ENCODE peak calls at places on chromosomes 13 and 19, in nine cellular contexts. G, X, P, Y, H, O, U, D and L are unnamed samples.

GRCh38 chr13:40506592-40507446 is 159.6 kb downstream of the FOXO1 start:
- DNase-seq in G (no peak), X (no peak), P (no peak), Y (no peak), H (no peak), O (no peak), U (no peak), D (no peak), L (no peak)

GRCh38 chr13:114107686-114108081 is 24.7 kb downstream of the RASA3 start:
- DNase-seq in G (peak), X (peak), P (no peak), Y (no peak), H (no peak), O (no peak), U (no peak), D (peak), L (peak)

GRCh38 chr13:23743269-23743668 is 145.9 kb downstream of the MIPEP start:
- DNase-seq in G (no peak), X (no peak), P (peak), Y (no peak), H (no peak), O (no peak), U (no peak), D (no peak), L (no peak)

GRCh38 chr19:13098291-13099072 is 4.2 kb downstream of the LYL1 start:
- DNase-seq in G (peak), X (no peak), P (peak), Y (no peak), H (peak), O (no peak), U (peak), D (peak), L (peak)

GRCh38 chr19:57262044-57262443 is 18.2 kb upstream of the ZNF460 start:
- DNase-seq in G (no peak), X (no peak), P (no peak), Y (no peak), H (no peak), O (no peak), U (no peak), D (no peak), L (no peak)

GRCh38 chr13:78241278-78241919 is 322.8 kb upstream of the EDNRB start:
- DNase-seq in G (peak), X (no peak), P (peak), Y (peak), H (peak), O (no peak), U (peak), D (peak), L (peak)

GRCh38 chr13:113962975-113963374 is 10.9 kb downstream of the C13orf46 start:
- DNase-seq in G (no peak), X (no peak), P (no peak), Y (no peak), H (no peak), O (no peak), U (no peak), D (no peak), L (no peak)

GRCh38 chr13:41107584-41108014 is 25.0 kb downstream of the KBTBD6 start:
- DNase-seq in G (no peak), X (no peak), P (no peak), Y (no peak), H (no peak), O (no peak), U (peak), D (no peak), L (no peak)

GRCh38 chr13:98873377-98874028 is 104.4 kb downstream of the DOCK9 start:
- DNase-seq in G (no peak), X (no peak), P (no peak), Y (no peak), H (no peak), O (no peak), U (peak), D (no peak), L (no peak)

GRCh38 chr13:21074601-21075302 is 13.4 kb upstream of the LATS2 start:
- DNase-seq in G (peak), X (no peak), P (no peak), Y (no peak), H (no peak), O (no peak), U (no peak), D (peak), L (no peak)

GRCh38 chr13:98664047-98664446 is 87.1 kb upstream of the STK24 start:
- DNase-seq in G (peak), X (no peak), P (peak), Y (no peak), H (peak), O (peak), U (no peak), D (peak), L (peak)

GRCh38 chr19:56261145-56261544 is 11.4 kb upstream of the EDDM13 start:
- DNase-seq in G (no peak), X (no peak), P (no peak), Y (no peak), H (no peak), O (no peak), U (no peak), D (no peak), L (no peak)

GRCh38 chr13:70634893-70635292 is 526.6 kb upstream of the KLHL1 start:
- DNase-seq in G (no peak), X (no peak), P (peak), Y (no peak), H (no peak), O (no peak), U (no peak), D (no peak), L (peak)

GRCh38 chr13:41833851-41834250 is 127.1 kb downstream of the VWA8 start:
- DNase-seq in G (no peak), X (no peak), P (peak), Y (no peak), H (no peak), O (no peak), U (no peak), D (no peak), L (no peak)

GRCh38 chr13:106874308-106874707 is 306.4 kb upstream of the ARGLU1 start:
- DNase-seq in G (no peak), X (no peak), P (no peak), Y (no peak), H (no peak), O (no peak), U (no peak), D (no peak), L (no peak)

GRCh38 chr13:97121894-97122293 is 100.2 kb upstream of the MBNL2 start:
- DNase-seq in G (no peak), X (no peak), P (peak), Y (no peak), H (peak), O (no peak), U (no peak), D (peak), L (no peak)

GRCh38 chr13:25933520-25933919 is 118.3 kb downstream of the SHISA2 start:
- DNase-seq in G (no peak), X (no peak), P (no peak), Y (peak), H (no peak), O (no peak), U (no peak), D (no peak), L (no peak)

GRCh38 chr19:4534836-4535658 is at the start of gene PLIN5:
- DNase-seq in G (no peak), X (peak), P (peak), Y (peak), H (peak), O (peak), U (peak), D (peak), L (peak)

GRCh38 chr13:46639033-46639981 is 86.3 kb downstream of the LRCH1 start:
- DNase-seq in G (peak), X (no peak), P (no peak), Y (peak), H (no peak), O (no peak), U (no peak), D (no peak), L (peak)

GRCh38 chr13:48828962-48829405 is 146.7 kb upstream of the FNDC3A start:
- DNase-seq in G (no peak), X (no peak), P (peak), Y (peak), H (peak), O (no peak), U (peak), D (no peak), L (peak)

GRCh38 chr13:110327036-110327790 is 20.1 kb downstream of the COL4A2 start:
- DNase-seq in G (peak), X (no peak), P (no peak), Y (no peak), H (no peak), O (no peak), U (peak), D (peak), L (peak)

GRCh38 chr19:29404015-29404414 is 121.8 kb upstream of the VSTM2B start:
- DNase-seq in G (no peak), X (no peak), P (no peak), Y (no peak), H (no peak), O (no peak), U (no peak), D (no peak), L (no peak)

GRCh38 chr13:95239293-95239692 is 62.0 kb downstream of the ABCC4 start:
- DNase-seq in G (no peak), X (no peak), P (no peak), Y (no peak), H (no peak), O (no peak), U (no peak), D (no peak), L (no peak)

GRCh38 chr13:107025991-107026390 is 458.1 kb upstream of the ARGLU1 start:
- DNase-seq in G (peak), X (peak), P (peak), Y (peak), H (peak), O (no peak), U (no peak), D (peak), L (peak)

GRCh38 chr13:40063278-40063698 is 407.8 kb downstream of the COG6 start:
- DNase-seq in G (peak), X (no peak), P (no peak), Y (no peak), H (no peak), O (no peak), U (no peak), D (no peak), L (no peak)

GRCh38 chr19:3108775-3109174 is 14.6 kb downstream of the GNA11 start:
- DNase-seq in G (peak), X (no peak), P (peak), Y (peak), H (peak), O (no peak), U (peak), D (peak), L (peak)

GRCh38 chr19:54035215-54036178 is 28.2 kb downstream of the VSTM1 start:
- DNase-seq in G (peak), X (no peak), P (peak), Y (no peak), H (peak), O (no peak), U (peak), D (peak), L (peak)

GRCh38 chr19:46383171-46383815 is 30.1 kb downstream of the CCDC8 start:
- DNase-seq in G (no peak), X (no peak), P (no peak), Y (no peak), H (no peak), O (no peak), U (no peak), D (no peak), L (no peak)

GRCh38 chr13:111139452-111139851 is 24.3 kb downstream of the ARHGEF7 start:
- DNase-seq in G (no peak), X (no peak), P (no peak), Y (no peak), H (no peak), O (no peak), U (no peak), D (no peak), L (no peak)

GRCh38 chr13:91245283-91245682 is 102.2 kb upstream of the MIR17HG start:
- DNase-seq in G (no peak), X (no peak), P (no peak), Y (no peak), H (no peak), O (no peak), U (no peak), D (no peak), L (no peak)

GRCh38 chr13:49097374-49097773 is 121.7 kb downstream of the FNDC3A start:
- DNase-seq in G (peak), X (no peak), P (peak), Y (no peak), H (no peak), O (peak), U (no peak), D (peak), L (peak)

GRCh38 chr13:48675247-48675646 is 21.5 kb downstream of the CYSLTR2 start:
- DNase-seq in G (no peak), X (no peak), P (no peak), Y (no peak), H (no peak), O (no peak), U (peak), D (no peak), L (no peak)

GRCh38 chr19:3607398-3608078 is 863 bp upstream of the TBXA2R start:
- DNase-seq in G (peak), X (no peak), P (peak), Y (no peak), H (no peak), O (no peak), U (peak), D (peak), L (no peak)

GRCh38 chr13:110103026-110103425 is 203.9 kb downstream of the COL4A1 start:
- DNase-seq in G (no peak), X (no peak), P (no peak), Y (no peak), H (no peak), O (no peak), U (no peak), D (no peak), L (peak)

GRCh38 chr13:80873589-80873988 is 532.7 kb upstream of the SPRY2 start:
- DNase-seq in G (no peak), X (no peak), P (peak), Y (no peak), H (no peak), O (no peak), U (no peak), D (no peak), L (peak)

GRCh38 chr19:38792250-38793111 is 3.5 kb downstream of the LGALS7B start:
- DNase-seq in G (no peak), X (no peak), P (no peak), Y (no peak), H (no peak), O (no peak), U (peak), D (peak), L (peak)

GRCh38 chr13:108858676-108859075 is 229.3 kb downstream of the MYO16 start:
- DNase-seq in G (no peak), X (no peak), P (no peak), Y (no peak), H (no peak), O (no peak), U (no peak), D (no peak), L (no peak)

GRCh38 chr13:39530996-39531395 is 72.0 kb downstream of the LHFPL6 start:
- DNase-seq in G (peak), X (no peak), P (peak), Y (no peak), H (no peak), O (no peak), U (no peak), D (no peak), L (no peak)

GRCh38 chr19:1401138-1401888 is at the start of gene GAMT:
- DNase-seq in G (peak), X (no peak), P (peak), Y (peak), H (peak), O (no peak), U (peak), D (no peak), L (no peak)

GRCh38 chr19:7596191-7596937 is 701 bp downstream of the CAMSAP3 start:
- DNase-seq in G (no peak), X (no peak), P (peak), Y (peak), H (no peak), O (no peak), U (peak), D (no peak), L (no peak)
- TF ChIP-seq CTCF in G (no peak), X (no peak), P (no peak), Y (no peak), H (no peak), O (no peak), U (no peak), D (no peak), L (no peak)

DNA sequence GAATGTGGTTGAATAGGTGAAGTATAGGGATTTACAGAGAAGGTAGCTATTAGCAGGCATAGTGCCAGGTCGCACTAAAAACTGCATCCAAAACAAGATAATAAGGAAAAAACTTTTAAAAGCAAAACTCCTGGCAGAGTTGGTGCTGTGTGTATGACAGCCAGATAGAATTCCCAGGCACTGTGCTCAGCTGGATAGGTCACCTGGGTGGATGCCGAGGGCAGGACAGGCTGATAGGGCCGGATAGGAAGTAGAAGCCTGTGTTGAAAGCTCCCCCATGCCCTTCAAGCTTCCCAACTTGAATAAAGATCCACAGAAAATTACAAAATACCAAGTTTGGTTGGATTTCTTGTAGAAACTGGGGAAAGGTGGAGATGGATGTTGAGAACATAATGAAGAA is 48.9 kb upstream of the TDRD3 start:
- DNase-seq in G (no peak), X (no peak), P (no peak), Y (no peak), H (no peak), O (no peak), U (no peak), D (no peak), L (no peak)
- H3K4me3 ChIP-seq in G (no peak), X (no peak), P (no peak), Y (no peak), H (no peak), O (no peak), U (no peak), D (no peak), L (no peak)

DNA sequence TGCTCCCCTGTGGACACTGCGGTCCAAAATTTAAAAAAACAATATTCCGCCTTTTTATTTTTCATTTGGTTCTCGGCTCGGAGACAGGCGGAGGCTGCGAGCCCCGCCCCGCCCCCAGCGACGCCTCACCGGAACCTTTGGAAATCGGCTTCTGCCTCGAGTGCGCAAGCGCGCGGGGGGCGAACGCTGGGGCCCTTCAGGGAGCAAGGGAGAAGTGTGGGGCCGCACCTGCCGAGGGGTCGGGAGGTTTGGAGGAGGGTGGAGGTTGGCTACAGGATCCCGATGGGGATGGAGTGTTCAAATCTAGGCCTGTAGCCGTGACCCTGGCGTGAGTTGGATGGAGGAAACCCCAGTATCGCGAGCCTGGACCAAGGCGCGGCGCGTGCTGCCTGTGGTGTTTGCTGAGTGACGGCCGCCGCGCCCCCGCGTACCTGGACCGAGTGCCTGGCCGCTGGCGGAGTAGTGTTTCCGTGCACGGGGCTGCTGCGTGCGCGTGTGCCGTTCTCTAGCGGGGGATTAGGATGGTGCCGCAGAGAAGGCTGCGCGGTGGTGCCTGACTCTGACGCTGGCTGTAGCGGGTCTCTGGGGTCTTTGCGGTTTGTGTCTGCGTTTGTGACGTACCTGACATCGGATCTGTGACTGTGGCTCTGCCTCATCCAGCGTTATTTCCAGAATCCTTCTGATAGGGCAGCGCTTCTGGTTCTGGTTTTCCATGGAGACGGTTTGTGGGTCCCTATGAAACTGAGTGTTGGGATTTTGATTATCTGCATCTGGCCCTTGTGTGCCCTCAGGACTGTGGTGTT is 625 bp upstream of the ZFP30 start:
- DNase-seq in G (peak), X (peak), P (peak), Y (peak), H (peak), O (peak), U (peak), D (peak), L (peak)
- TF ChIP-seq CTCF in G (no peak), X (no peak), P (no peak), Y (no peak), H (no peak), O (no peak), U (no peak), D (no peak), L (no peak)

GRCh38 chr13:33999830-34000605 is 182.1 kb downstream of the RFC3 start:
- DNase-seq in G (no peak), X (no peak), P (peak), Y (no peak), H (no peak), O (no peak), U (no peak), D (no peak), L (no peak)
- H3K4me3 ChIP-seq in G (no peak), X (no peak), P (no peak), Y (no peak), H (no peak), O (no peak), U (no peak), D (no peak), L (no peak)

DNA sequence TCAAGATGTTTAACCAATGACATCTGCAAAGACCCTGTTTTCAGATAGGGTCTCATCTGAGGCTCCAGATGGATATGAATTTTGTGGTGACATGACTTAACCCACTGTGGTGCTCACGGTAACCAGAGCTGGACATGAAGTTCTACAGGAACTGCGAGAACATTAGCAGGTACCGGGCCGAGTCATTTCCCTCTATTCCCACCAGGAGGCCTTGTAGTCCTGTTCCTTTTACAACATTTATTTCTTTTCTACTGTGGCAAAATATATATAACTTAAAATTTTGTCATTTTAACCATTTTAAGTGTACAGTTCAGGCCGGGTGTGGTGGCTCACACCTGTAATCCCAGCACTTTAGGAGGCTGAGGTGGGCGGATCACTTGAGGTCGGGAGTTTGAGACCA is 7.6 kb upstream of the TSPAN16 start:
- DNase-seq in G (peak), X (no peak), P (peak), Y (no peak), H (no peak), O (no peak), U (peak), D (peak), L (peak)
- TF ChIP-seq CTCF in G (peak), X (no peak), P (peak), Y (peak), H (peak), O (peak), U (peak), D (peak), L (peak)

GRCh38 chr13:34216251-34216650 is 398.3 kb downstream of the RFC3 start:
- DNase-seq in G (peak), X (no peak), P (no peak), Y (no peak), H (no peak), O (no peak), U (no peak), D (no peak), L (peak)
- H3K4me3 ChIP-seq in G (no peak), X (no peak), P (no peak), Y (no peak), H (no peak), O (no peak), U (no peak), D (no peak), L (no peak)